ENCODE peak calls at places on chromosomes 11 and 22, in seven cellular contexts. T is GM12891, F is K562, K is H1, O is GM12892, M is GM12878, D is SK-N-SH. A is an unnamed sample.
A peak's percentile ranks its signal among the peaks of the same experiment; 100 is the strongest.

GRCh38 chr22:24594569-24595120 is 1.8 kb upstream of the LRRC75B start:
- DNase-seq in F (no peak), K (no peak), T (no peak), D (peak; percentile 52), O (no peak), M (no peak), A (no peak)

GRCh38 chr11:65903068-65903481 is 2.9 kb upstream of the FOSL1 start:
- DNase-seq in O (no peak), M (no peak), D (no peak), F (peak; percentile 53), T (no peak), K (no peak), A (peak; percentile 79)

GRCh38 chr11:10743354-10744035 is 7.6 kb upstream of the CTR9 start:
- DNase-seq in O (no peak), M (no peak), K (no peak), T (no peak), D (no peak), F (no peak), A (no peak)

GRCh38 chr11:107384136-107384535 is 73.5 kb downstream of the CWF19L2 start:
- DNase-seq in K (no peak), M (no peak), T (no peak), F (no peak), O (no peak), D (no peak), A (no peak)

GRCh38 chr11:109527496-109527895 is 105.5 kb downstream of the C11orf87 start:
- DNase-seq in O (no peak), F (no peak), M (no peak), K (no peak), D (no peak), T (no peak), A (no peak)

GRCh38 chr22:27311666-27312566 is 489.6 kb downstream of the MN1 start:
- DNase-seq in T (no peak), D (no peak), K (no peak), F (no peak), M (no peak), O (no peak), A (no peak)

GRCh38 chr11:22347857-22348496 is 9.8 kb downstream of the SLC17A6 start:
- DNase-seq in T (no peak), D (no peak), O (no peak), M (no peak), F (no peak), K (no peak), A (no peak)

GRCh38 chr11:1486054-1486825 is at the start of gene MOB2:
- DNase-seq in M (no peak), D (no peak), O (no peak), T (peak; percentile 53), K (no peak), F (peak; percentile 28), A (no peak)

GRCh38 chr22:44311855-44312170 is 938 bp downstream of the SHISAL1 start:
- DNase-seq in K (no peak), D (no peak), T (no peak), M (no peak), O (no peak), F (no peak), A (no peak)

GRCh38 chr11:27698872-27699241 is 1.4 kb downstream of the BDNF start:
- DNase-seq in K (peak; percentile 83), O (no peak), M (peak; percentile 23), F (peak; percentile 81), D (peak; percentile 90), T (peak; percentile 59), A (peak; percentile 43)

GRCh38 chr22:19765477-19766234 is 5.1 kb downstream of the TBX1 start:
- DNase-seq in F (peak; percentile 82), O (no peak), M (no peak), T (no peak), K (no peak), D (no peak), A (no peak)

GRCh38 chr22:20284471-20285086 is 16.5 kb upstream of the RTN4R start:
- DNase-seq in O (no peak), M (no peak), K (no peak), F (peak; percentile 45), T (no peak), D (no peak), A (no peak)

GRCh38 chr22:39467390-39467901 is 10.6 kb downstream of the MGAT3 start:
- DNase-seq in T (no peak), K (no peak), O (no peak), F (no peak), M (no peak), D (no peak), A (no peak)

GRCh38 chr11:75850787-75851186 is 35.8 kb downstream of the UVRAG start:
- DNase-seq in M (no peak), K (no peak), F (no peak), D (no peak), O (no peak), T (no peak), A (no peak)

GRCh38 chr11:34167961-34168360 is 62.5 kb downstream of the NAT10 start:
- DNase-seq in F (no peak), D (no peak), M (no peak), K (no peak), O (no peak), T (no peak), A (no peak)

GRCh38 chr11:44670814-44671213 is 55.9 kb upstream of the TSPAN18 start:
- DNase-seq in O (no peak), F (no peak), M (no peak), K (no peak), D (no peak), T (no peak), A (no peak)

GRCh38 chr11:2308713-2309112 is 6.9 kb downstream of the TSPAN32 start:
- DNase-seq in M (no peak), T (no peak), O (no peak), F (no peak), D (no peak), K (no peak), A (no peak)

GRCh38 chr11:10197091-10197490 is 96.9 kb downstream of the SBF2 start:
- DNase-seq in O (no peak), T (no peak), M (no peak), D (no peak), K (no peak), F (no peak), A (no peak)

GRCh38 chr11:65089621-65090020 is 5.6 kb downstream of the ZFPL1 start:
- DNase-seq in K (no peak), F (no peak), T (no peak), M (no peak), O (no peak), D (no peak), A (no peak)

GRCh38 chr11:119317592-119318239 is 786 bp upstream of the MCAM start:
- DNase-seq in K (no peak), O (no peak), T (no peak), F (no peak), D (peak; percentile 16), M (no peak), A (no peak)

GRCh38 chr11:119316017-119316728 is 757 bp downstream of the MCAM start:
- DNase-seq in D (peak; percentile 92), O (no peak), K (no peak), F (peak; percentile 55), T (no peak), M (no peak), A (no peak)

GRCh38 chr11:119318240-119319135 is 1.6 kb upstream of the MCAM start:
- DNase-seq in O (peak; percentile 58), T (peak; percentile 7), M (peak; percentile 70), D (peak; percentile 47), F (peak; percentile 49), K (no peak), A (peak; percentile 52)

GRCh38 chr11:119315139-119316016 is 1.6 kb downstream of the MCAM start:
- DNase-seq in T (no peak), M (no peak), D (peak; percentile 72), F (peak; percentile 27), O (no peak), K (no peak), A (no peak)

GRCh38 chr11:119316729-119317591 is at the start of gene MCAM:
- DNase-seq in K (no peak), D (peak; percentile 87), O (no peak), T (peak; percentile 21), M (no peak), F (peak; percentile 93), A (peak; percentile 41)
- TF ChIP-seq TAF1 in K (peak; percentile 81), D (peak; percentile 55), O (no peak), T (no peak), M (no peak), F (peak; percentile 98), A (peak; percentile 83)

GRCh38 chr11:93906486-93906885 is 56.1 kb upstream of the VSTM5 start:
- DNase-seq in D (no peak), O (no peak), M (no peak), T (no peak), F (no peak), K (no peak), A (no peak)

GRCh38 chr11:93902921-93903320 is 52.5 kb upstream of the VSTM5 start:
- DNase-seq in M (no peak), K (no peak), D (no peak), T (no peak), O (no peak), F (no peak), A (no peak)

GRCh38 chr11:93904711-93905110 is 54.3 kb upstream of the VSTM5 start:
- DNase-seq in M (no peak), D (no peak), F (no peak), O (no peak), T (no peak), K (no peak), A (no peak)

GRCh38 chr11:93905384-93905783 is 55.0 kb upstream of the VSTM5 start:
- DNase-seq in D (no peak), T (no peak), K (no peak), M (no peak), F (no peak), O (no peak), A (peak; percentile 33)

DNA sequence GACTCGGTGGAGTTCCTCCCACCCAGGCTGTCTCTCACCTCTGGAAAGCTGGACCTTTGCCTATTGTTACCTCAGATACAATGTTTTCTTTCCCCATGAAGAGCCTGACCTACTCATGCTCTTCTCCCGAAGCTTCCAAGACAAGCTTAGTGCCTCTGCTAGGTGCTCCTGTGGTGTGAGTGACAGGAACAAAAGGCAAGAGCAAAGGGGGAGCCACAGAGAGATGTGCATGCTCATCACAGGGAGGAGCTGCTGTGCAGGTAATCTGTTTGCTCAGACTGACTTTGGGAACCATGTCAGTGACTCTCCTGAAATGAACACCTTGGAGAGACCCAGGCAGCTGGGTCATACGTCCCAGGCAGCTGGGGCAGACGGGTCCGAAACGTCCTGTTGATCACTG is 53.6 kb upstream of the VSTM5 start:
- DNase-seq in F (no peak), T (no peak), K (no peak), D (no peak), O (no peak), M (no peak), A (no peak)
- TF ChIP-seq TAF1 in F (no peak), T (no peak), K (no peak), D (no peak), O (no peak), M (no peak), A (no peak)

GRCh38 chr11:93988912-93989311 is 32.2 kb upstream of the HEPHL1 start:
- DNase-seq in O (no peak), T (no peak), D (no peak), K (no peak), M (no peak), F (no peak), A (no peak)
- TF ChIP-seq TAF1 in O (no peak), T (no peak), D (no peak), K (no peak), M (no peak), F (no peak), A (no peak)

DNA sequence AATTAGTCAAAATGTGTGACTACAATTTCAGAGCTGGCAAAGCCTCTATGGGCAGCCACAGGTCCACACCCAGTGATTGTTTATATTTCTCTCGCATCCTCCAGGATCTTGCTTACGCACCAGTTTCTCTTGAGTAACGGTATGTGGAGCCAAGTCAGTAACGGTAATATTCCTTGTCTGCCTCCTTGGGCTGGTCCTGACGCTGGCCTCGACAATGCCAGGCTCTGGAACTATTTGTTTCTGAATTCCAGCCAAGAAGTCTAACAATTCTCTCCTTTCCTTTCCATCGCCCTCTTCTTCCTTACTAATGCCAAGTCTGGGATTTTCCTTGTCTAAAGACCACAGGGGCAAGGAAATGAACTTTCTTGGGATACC is 10.0 kb upstream of the NUP160 start:
- DNase-seq in D (no peak), K (no peak), O (no peak), T (no peak), F (no peak), M (no peak), A (no peak)
- TF ChIP-seq TAF1 in D (no peak), K (no peak), O (no peak), T (no peak), F (no peak), M (no peak), A (no peak)

A was measured in HepG2.